ENCODE peak calls at places on chromosome 9, in ten cellular contexts. R is MM.1S; Q is mucosa of descending colon; X is lower leg skin; Z is HL-60; T is CD8-positive, alpha-beta T cell; Y is HFF-Myc; P is MCF 10A; C is thoracic aorta; N is WTC11. K is an unnamed sample.

GRCh38 chr9:1007312-1007711 is 30.9 kb downstream of the DMRT3 start:
- DNase-seq in R (peak), Q (no peak), X (no peak), Z (no peak), T (no peak), Y (no peak), P (no peak), C (no peak), N (no peak), K (no peak)

GRCh38 chr9:133148351-133149129 is 15.2 kb downstream of the GBGT1 start:
- DNase-seq in R (peak), Q (peak), X (peak), Z (peak), T (peak), Y (no peak), P (peak), C (no peak), N (no peak), K (no peak)

GRCh38 chr9:84782228-84782866 is 112.8 kb downstream of the NTRK2 start:
- DNase-seq in R (no peak), Q (no peak), X (no peak), Z (no peak), T (no peak), Y (no peak), P (no peak), C (no peak), N (no peak), K (no peak)

GRCh38 chr9:71896762-71897161 is 14.2 kb downstream of the ABHD17B start:
- DNase-seq in R (no peak), Q (no peak), X (no peak), Z (peak), T (no peak), Y (no peak), P (no peak), C (no peak), N (no peak), K (no peak)

GRCh38 chr9:75974006-75974766 is 83.7 kb downstream of the PCSK5 start:
- DNase-seq in R (no peak), Q (no peak), X (no peak), Z (no peak), T (no peak), Y (no peak), P (no peak), C (peak), N (no peak), K (no peak)

GRCh38 chr9:86126998-86127972 is 27.9 kb upstream of the GOLM1 start:
- DNase-seq in R (peak), Q (peak), X (peak), Z (no peak), T (no peak), Y (peak), P (peak), C (no peak), N (peak), K (peak)

GRCh38 chr9:124272118-124272517 is 14.4 kb downstream of the NEK6 start:
- DNase-seq in R (no peak), Q (no peak), X (no peak), Z (no peak), T (no peak), Y (no peak), P (no peak), C (no peak), N (no peak), K (no peak)

GRCh38 chr9:109466623-109467590 is 31.2 kb downstream of the PTPN3 start:
- DNase-seq in R (no peak), Q (no peak), X (no peak), Z (no peak), T (no peak), Y (no peak), P (peak), C (no peak), N (no peak), K (no peak)

GRCh38 chr9:76607730-76608475 is 148.9 kb downstream of the GCNT1 start:
- DNase-seq in R (no peak), Q (no peak), X (no peak), Z (peak), T (no peak), Y (no peak), P (no peak), C (no peak), N (no peak), K (no peak)

GRCh38 chr9:19184144-19184917 is 46.2 kb upstream of the DENND4C start:
- DNase-seq in R (no peak), Q (peak), X (peak), Z (peak), T (peak), Y (peak), P (peak), C (peak), N (no peak), K (peak)

GRCh38 chr9:136563646-136564321 is 17.9 kb upstream of the NOTCH1 start:
- DNase-seq in R (no peak), Q (no peak), X (no peak), Z (no peak), T (no peak), Y (no peak), P (no peak), C (no peak), N (no peak), K (no peak)

GRCh38 chr9:127341152-127341551 is 55.8 kb upstream of the SLC2A8 start:
- DNase-seq in R (no peak), Q (no peak), X (no peak), Z (no peak), T (no peak), Y (no peak), P (no peak), C (no peak), N (no peak), K (no peak)

GRCh38 chr9:21546949-21547348 is 64.8 kb upstream of the IFNE start:
- DNase-seq in R (no peak), Q (no peak), X (no peak), Z (no peak), T (no peak), Y (no peak), P (no peak), C (no peak), N (no peak), K (no peak)

GRCh38 chr9:114621975-114622609 is 11.0 kb downstream of the TMEM268 start:
- DNase-seq in R (no peak), Q (no peak), X (no peak), Z (no peak), T (no peak), Y (peak), P (peak), C (no peak), N (no peak), K (no peak)

GRCh38 chr9:106897223-106897622 is 34.3 kb downstream of the ZNF462 start:
- DNase-seq in R (no peak), Q (no peak), X (no peak), Z (no peak), T (no peak), Y (no peak), P (no peak), C (no peak), N (no peak), K (no peak)

GRCh38 chr9:108953983-108954574 is 19.9 kb downstream of the ABITRAM start:
- DNase-seq in R (peak), Q (peak), X (no peak), Z (no peak), T (no peak), Y (peak), P (peak), C (no peak), N (no peak), K (peak)

GRCh38 chr9:93958875-93959682 is 3.9 kb upstream of the BARX1 start:
- DNase-seq in R (no peak), Q (no peak), X (no peak), Z (peak), T (no peak), Y (no peak), P (no peak), C (no peak), N (peak), K (no peak)

GRCh38 chr9:124198948-124199347 is 58.8 kb upstream of the NEK6 start:
- DNase-seq in R (no peak), Q (no peak), X (no peak), Z (no peak), T (no peak), Y (no peak), P (no peak), C (no peak), N (no peak), K (no peak)

GRCh38 chr9:3498691-3499090 is 27.1 kb downstream of the RFX3 start:
- DNase-seq in R (no peak), Q (no peak), X (no peak), Z (no peak), T (no peak), Y (no peak), P (no peak), C (no peak), N (no peak), K (peak)

GRCh38 chr9:37328561-37329227 is 93.8 kb upstream of the GRHPR start:
- DNase-seq in R (no peak), Q (peak), X (no peak), Z (no peak), T (no peak), Y (no peak), P (no peak), C (no peak), N (no peak), K (no peak)

GRCh38 chr9:103203172-103203571 is 208.0 kb downstream of the CYLC2 start:
- DNase-seq in R (no peak), Q (no peak), X (no peak), Z (no peak), T (no peak), Y (no peak), P (no peak), C (no peak), N (no peak), K (no peak)

GRCh38 chr9:19130436-19130835 is 3.1 kb upstream of the PLIN2 start:
- DNase-seq in R (no peak), Q (no peak), X (no peak), Z (no peak), T (no peak), Y (no peak), P (no peak), C (no peak), N (peak), K (no peak)

GRCh38 chr9:7799934-7800285 is 332 bp upstream of the DMAC1 start:
- DNase-seq in R (no peak), Q (no peak), X (no peak), Z (no peak), T (no peak), Y (no peak), P (no peak), C (no peak), N (no peak), K (no peak)
- TF ChIP-seq CTCF in R (no peak), Q (no peak), X (no peak), Z (no peak), T (no peak), Y (no peak), P (no peak), C (no peak), N (no peak), K (no peak)

GRCh38 chr9:32351845-32352244 is 32.6 kb upstream of the ACO1 start:
- DNase-seq in R (no peak), Q (no peak), X (no peak), Z (peak), T (no peak), Y (no peak), P (no peak), C (no peak), N (peak), K (no peak)
- TF ChIP-seq CTCF in R (peak), Q (no peak), X (no peak), Z (no peak), T (no peak), Y (no peak), P (no peak), C (no peak), N (peak), K (peak)

GRCh38 chr9:91419222-91420191 is 4.1 kb downstream of the NFIL3 start:
- DNase-seq in R (peak), Q (peak), X (peak), Z (peak), T (no peak), Y (peak), P (peak), C (peak), N (no peak), K (no peak)

GRCh38 chr9:91421987-91422765 is 1.5 kb downstream of the NFIL3 start:
- DNase-seq in R (peak), Q (peak), X (peak), Z (no peak), T (no peak), Y (no peak), P (peak), C (no peak), N (no peak), K (no peak)

GRCh38 chr9:91422832-91423711 is 560 bp downstream of the NFIL3 start:
- DNase-seq in R (peak), Q (peak), X (peak), Z (peak), T (peak), Y (no peak), P (peak), C (peak), N (peak), K (no peak)

GRCh38 chr9:91420471-91421021 is 3.1 kb downstream of the NFIL3 start:
- DNase-seq in R (peak), Q (no peak), X (peak), Z (no peak), T (no peak), Y (no peak), P (no peak), C (no peak), N (no peak), K (no peak)

DNA sequence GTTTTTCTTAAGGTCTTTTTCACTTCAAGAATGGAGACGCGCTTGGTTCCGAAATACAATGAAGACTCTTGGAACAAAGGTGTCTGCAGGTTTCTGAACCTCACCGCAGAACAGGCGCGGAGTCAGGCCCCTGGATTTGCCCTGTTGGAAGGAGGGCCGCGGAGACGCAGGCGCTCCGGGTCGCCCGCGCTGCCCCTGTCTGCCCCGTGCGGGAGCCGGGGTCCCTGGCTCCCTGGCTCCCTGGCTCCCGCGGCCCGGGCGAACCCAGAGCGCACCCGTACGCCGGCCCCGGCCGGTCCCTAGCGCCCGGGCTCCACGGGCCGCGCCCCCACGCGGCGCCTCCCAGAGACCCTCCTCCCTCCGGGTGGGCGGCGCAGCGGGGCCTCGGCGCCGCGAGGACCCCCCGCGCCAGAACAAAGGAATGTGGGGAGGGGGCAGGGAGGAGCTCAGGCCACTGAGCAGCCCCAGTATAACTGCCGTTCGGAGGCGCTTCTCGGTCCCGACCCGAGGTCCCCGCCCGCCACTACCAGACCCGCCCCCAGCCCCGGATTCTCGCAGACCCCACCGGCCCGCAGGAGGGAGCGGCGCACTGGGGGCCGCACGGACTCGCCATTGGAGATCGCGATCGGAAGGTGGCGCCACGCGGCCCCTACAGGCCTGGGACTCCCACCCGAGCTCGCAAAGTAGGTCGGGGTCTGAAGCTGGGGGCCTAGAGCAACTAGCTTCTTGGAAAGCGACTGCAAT is 2.4 kb downstream of the NFIL3 start:
- DNase-seq in R (peak), Q (peak), X (peak), Z (no peak), T (peak), Y (no peak), P (no peak), C (no peak), N (peak), K (no peak)
- TF ChIP-seq CTCF in R (peak), Q (no peak), X (no peak), Z (no peak), T (no peak), Y (peak), P (no peak), C (peak), N (no peak), K (peak)

GRCh38 chr9:13446935-13447334 is 167.4 kb upstream of the MPDZ start:
- DNase-seq in R (no peak), Q (no peak), X (no peak), Z (no peak), T (no peak), Y (no peak), P (no peak), C (no peak), N (no peak), K (no peak)
- TF ChIP-seq CTCF in R (no peak), Q (no peak), X (no peak), Z (no peak), T (no peak), Y (no peak), P (peak), C (peak), N (no peak), K (no peak)

DNA sequence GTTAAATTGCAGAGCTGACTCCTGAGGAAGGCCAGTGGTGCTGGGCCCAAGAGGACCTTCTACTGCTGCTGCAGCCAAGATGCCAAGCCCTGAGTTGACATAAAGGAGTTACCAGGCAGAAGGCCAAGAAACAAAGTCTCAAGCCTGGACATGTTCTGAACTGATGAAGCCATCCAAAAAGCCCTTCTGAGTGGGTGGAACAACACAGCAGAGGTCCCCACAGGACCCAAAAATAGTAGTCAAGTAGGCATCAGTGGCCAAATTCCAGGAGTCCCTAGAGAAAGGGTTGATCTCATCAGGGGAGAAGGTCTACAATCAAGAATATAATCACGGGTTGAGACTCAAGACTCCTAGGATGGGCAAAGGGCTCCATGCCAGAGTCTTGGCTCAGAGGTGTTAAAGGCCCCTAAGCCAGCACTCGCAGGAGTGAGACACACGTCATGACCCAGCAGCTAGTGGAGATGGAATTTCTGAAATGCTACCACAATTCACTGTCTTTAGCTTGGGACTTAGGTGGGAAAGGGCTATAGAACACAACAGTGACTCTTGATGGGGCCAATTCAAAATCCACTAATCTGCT is 119.7 kb downstream of the FANCC start:
- DNase-seq in R (no peak), Q (no peak), X (no peak), Z (no peak), T (no peak), Y (peak), P (peak), C (no peak), N (no peak), K (no peak)
- TF ChIP-seq CTCF in R (no peak), Q (no peak), X (no peak), Z (no peak), T (no peak), Y (no peak), P (no peak), C (no peak), N (no peak), K (no peak)